ENCODE peak calls at places on chromosome 19, in eight cellular contexts. One of them, this sample, is unnamed.

GRCh38 chr19:19402656-19403372 is 2.7 kb upstream of the GATAD2A start:
- DNase-seq in heart left ventricle: no peak
- DNase-seq in GM10248: no peak
- DNase-seq in thyroid gland: no peak
- DNase-seq in AG09319: no peak
- DNase-seq in psoas muscle: no peak
- DNase-seq in GM20000: no peak
- DNase-seq in fibroblast of mammary gland: peak
- DNase-seq in this sample: no peak

GRCh38 chr19:35784401-35785086 is 9.2 kb downstream of the ARHGAP33 start:
- DNase-seq in psoas muscle: no peak
- DNase-seq in GM20000: no peak
- DNase-seq in fibroblast of mammary gland: no peak
- DNase-seq in thyroid gland: no peak
- DNase-seq in GM10248: no peak
- DNase-seq in heart left ventricle: no peak
- DNase-seq in AG09319: no peak
- DNase-seq in this sample: no peak

GRCh38 chr19:31312004-31312403 is 37.2 kb downstream of the TSHZ3 start:
- DNase-seq in GM10248: no peak
- DNase-seq in fibroblast of mammary gland: peak
- DNase-seq in heart left ventricle: peak
- DNase-seq in thyroid gland: no peak
- DNase-seq in GM20000: no peak
- DNase-seq in AG09319: peak
- DNase-seq in psoas muscle: no peak
- DNase-seq in this sample: peak

GRCh38 chr19:15448778-15449619 is 757 bp downstream of the WIZ start:
- DNase-seq in GM10248: peak
- DNase-seq in heart left ventricle: no peak
- DNase-seq in GM20000: peak
- DNase-seq in AG09319: no peak
- DNase-seq in fibroblast of mammary gland: no peak
- DNase-seq in psoas muscle: no peak
- DNase-seq in thyroid gland: no peak
- DNase-seq in this sample: no peak

GRCh38 chr19:4712771-4713170 is 10.9 kb downstream of the DPP9 start:
- DNase-seq in heart left ventricle: no peak
- DNase-seq in AG09319: no peak
- DNase-seq in fibroblast of mammary gland: no peak
- DNase-seq in GM20000: no peak
- DNase-seq in thyroid gland: no peak
- DNase-seq in psoas muscle: peak
- DNase-seq in GM10248: no peak
- DNase-seq in this sample: no peak

GRCh38 chr19:51690359-51691121 is 2.6 kb upstream of the SPACA6 start:
- DNase-seq in GM10248: peak
- DNase-seq in psoas muscle: peak
- DNase-seq in heart left ventricle: peak
- DNase-seq in GM20000: peak
- DNase-seq in fibroblast of mammary gland: peak
- DNase-seq in AG09319: no peak
- DNase-seq in thyroid gland: peak
- DNase-seq in this sample: no peak

GRCh38 chr19:53365899-53366493 is 491 bp downstream of the ZNF525 start:
- DNase-seq in thyroid gland: peak
- DNase-seq in psoas muscle: peak
- DNase-seq in fibroblast of mammary gland: no peak
- DNase-seq in GM20000: no peak
- DNase-seq in AG09319: no peak
- DNase-seq in GM10248: peak
- DNase-seq in heart left ventricle: no peak
- DNase-seq in this sample: no peak

GRCh38 chr19:13938361-13939027 is at the start of gene PODNL1:
- DNase-seq in GM10248: no peak
- DNase-seq in AG09319: peak
- DNase-seq in fibroblast of mammary gland: peak
- DNase-seq in GM20000: no peak
- DNase-seq in heart left ventricle: no peak
- DNase-seq in psoas muscle: no peak
- DNase-seq in thyroid gland: no peak
- DNase-seq in this sample: peak

GRCh38 chr19:50896591-50897190 is 14.5 kb downstream of the KLK4 start:
- DNase-seq in heart left ventricle: no peak
- DNase-seq in thyroid gland: peak
- DNase-seq in AG09319: no peak
- DNase-seq in GM10248: peak
- DNase-seq in fibroblast of mammary gland: peak
- DNase-seq in GM20000: peak
- DNase-seq in psoas muscle: no peak
- DNase-seq in this sample: no peak

GRCh38 chr19:5618591-5618990 is 4.0 kb downstream of the SAFB2 start:
- DNase-seq in GM20000: no peak
- DNase-seq in GM10248: no peak
- DNase-seq in fibroblast of mammary gland: no peak
- DNase-seq in psoas muscle: no peak
- DNase-seq in AG09319: no peak
- DNase-seq in heart left ventricle: no peak
- DNase-seq in thyroid gland: no peak
- DNase-seq in this sample: no peak

GRCh38 chr19:2524840-2525723 is 49.2 kb downstream of the GADD45B start:
- DNase-seq in GM10248: no peak
- DNase-seq in AG09319: no peak
- DNase-seq in GM20000: no peak
- DNase-seq in heart left ventricle: peak
- DNase-seq in psoas muscle: peak
- DNase-seq in thyroid gland: peak
- DNase-seq in fibroblast of mammary gland: peak
- DNase-seq in this sample: no peak

GRCh38 chr19:38135150-38135998 is 88.6 kb downstream of the DPF1 start:
- DNase-seq in GM20000: no peak
- DNase-seq in AG09319: no peak
- DNase-seq in fibroblast of mammary gland: peak
- DNase-seq in psoas muscle: no peak
- DNase-seq in heart left ventricle: no peak
- DNase-seq in GM10248: no peak
- DNase-seq in thyroid gland: no peak
- DNase-seq in this sample: no peak

GRCh38 chr19:23403581-23404324 is 8.5 kb upstream of the ZNF91 start:
- DNase-seq in psoas muscle: no peak
- DNase-seq in fibroblast of mammary gland: no peak
- DNase-seq in GM10248: no peak
- DNase-seq in thyroid gland: no peak
- DNase-seq in AG09319: no peak
- DNase-seq in heart left ventricle: no peak
- DNase-seq in GM20000: no peak
- DNase-seq in this sample: no peak

GRCh38 chr19:50328257-50329145 is 676 bp downstream of the KCNC3 start:
- DNase-seq in GM20000: peak
- DNase-seq in heart left ventricle: no peak
- DNase-seq in psoas muscle: no peak
- DNase-seq in GM10248: peak
- DNase-seq in AG09319: no peak
- DNase-seq in fibroblast of mammary gland: no peak
- DNase-seq in thyroid gland: peak
- DNase-seq in this sample: no peak

GRCh38 chr19:33865306-33865705 is 68.6 kb downstream of the KCTD15 start:
- DNase-seq in thyroid gland: no peak
- DNase-seq in AG09319: no peak
- DNase-seq in GM10248: no peak
- DNase-seq in heart left ventricle: no peak
- DNase-seq in GM20000: no peak
- DNase-seq in fibroblast of mammary gland: no peak
- DNase-seq in psoas muscle: no peak
- DNase-seq in this sample: no peak

GRCh38 chr19:5128251-5128931 is 159.5 kb downstream of the KDM4B start:
- DNase-seq in AG09319: peak
- DNase-seq in fibroblast of mammary gland: peak
- DNase-seq in GM10248: no peak
- DNase-seq in thyroid gland: peak
- DNase-seq in GM20000: no peak
- DNase-seq in heart left ventricle: peak
- DNase-seq in psoas muscle: peak
- DNase-seq in this sample: no peak

DNA sequence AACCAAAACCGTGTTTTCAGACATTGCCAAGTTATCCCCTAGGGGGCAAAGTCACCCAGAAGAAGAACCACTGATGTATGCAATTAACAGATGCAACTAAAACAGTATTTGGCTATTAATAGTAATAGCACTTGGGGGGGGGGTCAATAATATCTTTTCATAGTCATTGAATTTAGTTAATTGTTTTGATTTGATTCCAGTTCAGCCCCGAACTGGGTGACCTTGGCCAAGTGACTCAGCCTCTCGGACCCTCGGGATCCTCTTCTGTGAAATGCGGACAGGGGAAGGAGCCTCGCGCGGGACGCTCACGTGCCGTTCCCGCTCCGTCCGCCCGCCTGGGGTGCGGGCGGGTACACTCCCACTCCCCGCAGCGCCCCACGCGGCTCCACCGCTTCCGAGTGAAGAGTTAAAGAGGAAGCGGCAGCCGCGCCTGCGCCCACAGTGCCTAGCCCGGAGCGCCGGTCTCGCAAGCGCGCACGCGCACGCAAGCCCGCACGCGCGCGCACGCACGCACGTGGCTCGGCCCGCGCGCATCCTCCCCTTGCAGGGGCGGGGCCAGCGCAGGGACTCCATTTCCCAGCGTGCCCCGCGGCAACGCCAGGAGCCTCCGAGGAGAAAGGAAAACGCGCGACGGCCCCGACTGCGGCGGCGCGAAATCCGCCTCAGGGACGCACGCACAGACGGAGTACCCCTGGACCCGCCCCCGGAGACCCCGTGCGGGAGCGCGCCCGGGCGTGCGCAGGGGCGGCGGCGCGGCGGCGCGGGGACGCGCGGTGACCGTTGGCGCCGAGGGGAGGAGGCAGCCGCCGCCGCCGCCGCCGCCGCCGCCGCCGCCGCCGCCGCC is at the start of gene DAZAP1:
- DNase-seq in psoas muscle: peak
- DNase-seq in GM10248: peak
- DNase-seq in heart left ventricle: peak
- DNase-seq in thyroid gland: peak
- DNase-seq in GM20000: peak
- DNase-seq in AG09319: peak
- DNase-seq in fibroblast of mammary gland: peak
- DNase-seq in this sample: peak
- TF ChIP-seq CTCF in psoas muscle: peak
- TF ChIP-seq CTCF in GM10248: peak
- TF ChIP-seq CTCF in heart left ventricle: no peak
- TF ChIP-seq CTCF in thyroid gland: peak
- TF ChIP-seq CTCF in GM20000: peak
- TF ChIP-seq CTCF in AG09319: peak
- TF ChIP-seq CTCF in fibroblast of mammary gland: peak
- TF ChIP-seq CTCF in this sample: peak

GRCh38 chr19:39845621-39846175 is 481 bp downstream of the FBL start:
- DNase-seq in fibroblast of mammary gland: no peak
- DNase-seq in GM10248: no peak
- DNase-seq in thyroid gland: no peak
- DNase-seq in heart left ventricle: no peak
- DNase-seq in psoas muscle: no peak
- DNase-seq in GM20000: no peak
- DNase-seq in AG09319: peak
- DNase-seq in this sample: no peak
- TF ChIP-seq CTCF in fibroblast of mammary gland: no peak
- TF ChIP-seq CTCF in GM10248: no peak
- TF ChIP-seq CTCF in thyroid gland: no peak
- TF ChIP-seq CTCF in heart left ventricle: no peak
- TF ChIP-seq CTCF in psoas muscle: no peak
- TF ChIP-seq CTCF in GM20000: no peak
- TF ChIP-seq CTCF in AG09319: peak
- TF ChIP-seq CTCF in this sample: peak

DNA sequence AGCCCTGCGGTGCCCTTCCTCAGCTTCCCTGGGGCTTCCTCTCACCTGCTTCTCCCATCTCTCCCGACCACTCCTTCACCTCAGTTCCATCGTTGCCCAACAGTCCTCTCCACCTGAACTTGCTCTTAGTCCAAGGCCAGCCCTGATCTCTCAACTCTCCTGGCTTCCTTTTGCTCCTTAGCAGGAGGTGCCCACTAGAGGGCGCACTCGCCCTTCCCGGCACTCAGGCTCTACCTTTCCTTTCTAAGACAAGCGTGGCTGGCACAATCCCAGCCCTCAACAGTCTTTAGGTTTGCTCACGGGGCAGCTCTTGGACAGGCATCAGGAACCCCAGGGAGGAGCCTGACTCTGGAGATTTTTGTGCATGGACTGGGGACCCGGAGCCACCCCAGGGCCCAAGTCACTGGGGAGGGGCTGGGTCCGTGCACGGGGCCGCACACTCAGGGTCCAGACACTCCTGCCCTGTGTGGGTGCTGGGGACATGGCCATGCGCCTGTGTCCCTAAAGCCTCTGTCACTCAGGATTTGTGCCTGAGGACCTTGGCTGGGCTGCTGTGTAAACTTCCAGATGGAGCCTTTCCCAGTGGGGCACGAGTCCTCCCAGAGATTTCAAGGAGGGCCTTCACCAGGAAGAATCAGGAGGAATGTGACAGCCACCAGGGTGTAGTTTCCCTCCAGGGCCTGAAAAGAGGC is 12.1 kb upstream of the CEACAM8 start:
- DNase-seq in GM20000: peak
- DNase-seq in thyroid gland: peak
- DNase-seq in fibroblast of mammary gland: peak
- DNase-seq in AG09319: no peak
- DNase-seq in GM10248: peak
- DNase-seq in psoas muscle: peak
- DNase-seq in heart left ventricle: peak
- DNase-seq in this sample: no peak
- TF ChIP-seq CTCF in GM20000: peak
- TF ChIP-seq CTCF in thyroid gland: peak
- TF ChIP-seq CTCF in fibroblast of mammary gland: peak
- TF ChIP-seq CTCF in AG09319: peak
- TF ChIP-seq CTCF in GM10248: peak
- TF ChIP-seq CTCF in psoas muscle: peak
- TF ChIP-seq CTCF in heart left ventricle: peak
- TF ChIP-seq CTCF in this sample: peak

DNA sequence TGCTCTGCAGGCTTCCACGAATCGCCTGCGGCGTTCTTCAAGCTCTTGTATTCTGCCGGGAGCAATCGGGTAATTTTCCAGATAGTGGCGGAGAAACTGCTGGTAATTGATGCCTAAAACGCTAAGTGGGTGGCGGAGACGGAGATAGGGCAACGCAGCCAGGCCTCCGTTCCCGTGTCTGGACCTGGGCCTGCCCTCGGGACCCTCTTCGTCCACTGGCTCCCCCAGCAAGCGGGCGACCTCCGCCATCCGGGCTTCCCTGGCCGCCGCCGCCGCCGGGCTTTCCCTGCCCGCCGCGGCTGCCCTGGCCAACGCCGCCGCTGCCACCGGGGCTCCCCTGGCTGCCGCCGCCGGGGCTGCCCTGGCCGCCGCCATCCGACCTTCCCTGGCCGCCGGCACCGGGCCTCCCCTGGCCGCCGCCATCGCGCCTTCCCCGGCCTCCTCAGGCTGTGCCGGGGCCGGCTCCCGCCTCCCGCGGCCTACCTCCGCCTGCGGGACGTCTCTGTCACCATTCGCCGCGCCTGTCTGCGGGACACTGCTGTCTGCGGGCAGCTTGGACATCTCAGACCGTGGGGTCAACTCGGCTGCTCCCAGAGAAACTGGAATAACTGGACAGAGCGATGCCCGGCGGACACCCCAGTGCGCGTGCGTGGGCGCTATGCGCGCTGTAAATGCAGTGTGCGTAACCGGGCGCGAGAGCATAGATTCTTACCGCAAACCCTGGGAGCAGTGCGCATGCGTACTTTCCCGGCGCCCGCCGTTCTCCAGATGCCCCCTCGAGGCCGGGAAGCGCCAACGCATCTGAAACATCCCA is at the start of gene EID2:
- DNase-seq in AG09319: peak
- DNase-seq in thyroid gland: peak
- DNase-seq in GM20000: peak
- DNase-seq in heart left ventricle: peak
- DNase-seq in psoas muscle: peak
- DNase-seq in GM10248: peak
- DNase-seq in fibroblast of mammary gland: peak
- DNase-seq in this sample: peak
- TF ChIP-seq CTCF in AG09319: peak
- TF ChIP-seq CTCF in thyroid gland: peak
- TF ChIP-seq CTCF in GM20000: peak
- TF ChIP-seq CTCF in heart left ventricle: peak
- TF ChIP-seq CTCF in psoas muscle: peak
- TF ChIP-seq CTCF in GM10248: peak
- TF ChIP-seq CTCF in fibroblast of mammary gland: peak
- TF ChIP-seq CTCF in this sample: peak